ENCODE peak calls at places on chromosomes 16 and 17, in six cellular contexts. V is CD4-positive, CD25-positive, alpha-beta regulatory T cell; R is mammary epithelial cell; Q is iPS-NIHi11; G is RPMI8226; N is GM12892. Y is an unnamed sample.

GRCh38 chr16:75471723-75472634 is 7.5 kb upstream of the TMEM170A start:
- DNase-seq in V (no peak), R (peak; percentile 55), Q (peak; percentile 72), G (peak; percentile 67), N (peak; percentile 46), Y (no peak)

GRCh38 chr17:77826132-77826873 is 132.2 kb upstream of the TNRC6C start:
- DNase-seq in V (no peak), R (no peak), Q (no peak), G (no peak), N (no peak), Y (no peak)

GRCh38 chr17:65975878-65976277 is 216.1 kb downstream of the CEP112 start:
- DNase-seq in V (no peak), R (no peak), Q (peak; percentile 6), G (peak; percentile 54), N (no peak), Y (no peak)

GRCh38 chr17:81514735-81515529 is 2.3 kb upstream of the ACTG1 start:
- DNase-seq in V (peak; percentile 73), R (peak; percentile 71), Q (peak; percentile 81), G (peak; percentile 79), N (no peak), Y (no peak)

GRCh38 chr17:49554694-49555494 is 20.8 kb upstream of the NXPH3 start:
- DNase-seq in V (no peak), R (no peak), Q (no peak), G (no peak), N (no peak), Y (no peak)

GRCh38 chr17:67594115-67594878 is 123.4 kb upstream of the NOL11 start:
- DNase-seq in V (no peak), R (no peak), Q (no peak), G (no peak), N (no peak), Y (no peak)

GRCh38 chr16:66928702-66929388 is 3.5 kb upstream of the RRAD start:
- DNase-seq in V (no peak), R (peak; percentile 32), Q (peak; percentile 59), G (peak; percentile 44), N (no peak), Y (no peak)

GRCh38 chr17:32971171-32971570 is 20.5 kb upstream of the SPACA3 start:
- DNase-seq in V (no peak), R (peak; percentile 82), Q (no peak), G (no peak), N (no peak), Y (no peak)

GRCh38 chr17:75116681-75117080 is 6.9 kb downstream of the ARMC7 start:
- DNase-seq in V (no peak), R (no peak), Q (no peak), G (no peak), N (no peak), Y (no peak)